ENCODE peak calls at places on chromosomes 6 and 20, in ten cellular contexts. E is GM23248; N is stimulated activated CD8-positive, alpha-beta memory T cell treated with anti-CD3 and anti-CD28 coated beads, Interleukin-15, amount 100 ng/mL, for 4 hours; H is ELF-1; J is choroid plexus epithelial cell; S is uterus; G is activated CD4-positive, alpha-beta T cell treated with anti-CD3 and anti-CD28 coated beads, Interleukin-2, amount 10 ng/mL, durations not matched to agents 7 days and 5 days; X is endodermal cell; D is NAMALWA; K is bronchial epithelial cell. Z is an unnamed sample.

GRCh38 chr6:167140589-167141474 is 16.9 kb downstream of the GPR31 start:
- DNase-seq in E (no peak), N (no peak), H (no peak), J (peak), S (no peak), G (no peak), X (no peak), D (peak), K (peak), Z (no peak)

GRCh38 chr20:34364013-34364382 is 925 bp downstream of the ITCH start:
- DNase-seq in E (peak), N (no peak), H (no peak), J (peak), S (no peak), G (no peak), X (no peak), D (no peak), K (peak), Z (no peak)

GRCh38 chr6:25138024-25138696 is 141.0 kb upstream of the CARMIL1 start:
- DNase-seq in E (peak), N (peak), H (no peak), J (peak), S (peak), G (peak), X (no peak), D (peak), K (peak), Z (peak)

GRCh38 chr6:136628996-136629395 is 78.8 kb upstream of the MAP7 start:
- DNase-seq in E (no peak), N (no peak), H (no peak), J (peak), S (no peak), G (no peak), X (no peak), D (no peak), K (peak), Z (no peak)

GRCh38 chr6:7328159-7328713 is 15.2 kb upstream of the SSR1 start:
- DNase-seq in E (no peak), N (no peak), H (no peak), J (no peak), S (no peak), G (no peak), X (no peak), D (no peak), K (peak), Z (no peak)

GRCh38 chr20:36102306-36102705 is 52.2 kb upstream of the EPB41L1 start:
- DNase-seq in E (no peak), N (no peak), H (no peak), J (no peak), S (no peak), G (no peak), X (no peak), D (no peak), K (no peak), Z (no peak)

GRCh38 chr20:14445310-14445709 is 107.9 kb upstream of the FLRT3 start:
- DNase-seq in E (peak), N (no peak), H (no peak), J (no peak), S (no peak), G (no peak), X (no peak), D (no peak), K (peak), Z (no peak)

GRCh38 chr20:51410586-51411325 is 131.8 kb downstream of the NFATC2 start:
- DNase-seq in E (no peak), N (no peak), H (no peak), J (no peak), S (no peak), G (no peak), X (no peak), D (no peak), K (no peak), Z (no peak)

GRCh38 chr6:46078294-46078693 is 51.5 kb upstream of the ENPP4 start:
- DNase-seq in E (no peak), N (peak), H (no peak), J (no peak), S (no peak), G (no peak), X (no peak), D (no peak), K (no peak), Z (no peak)

GRCh38 chr6:133972388-133972787 is 19.4 kb downstream of the TBPL1 start:
- DNase-seq in E (no peak), N (no peak), H (no peak), J (no peak), S (no peak), G (no peak), X (no peak), D (no peak), K (no peak), Z (no peak)

GRCh38 chr6:3961581-3962225 is 112.5 kb downstream of the FAM50B start:
- DNase-seq in E (peak), N (no peak), H (no peak), J (peak), S (no peak), G (no peak), X (no peak), D (no peak), K (no peak), Z (no peak)

GRCh38 chr6:2725364-2725988 is 25.2 kb downstream of the MYLK4 start:
- DNase-seq in E (no peak), N (no peak), H (no peak), J (no peak), S (no peak), G (no peak), X (no peak), D (no peak), K (no peak), Z (no peak)

GRCh38 chr6:125722886-125723285 is 26.5 kb upstream of the HEY2 start:
- DNase-seq in E (no peak), N (no peak), H (no peak), J (peak), S (no peak), G (no peak), X (no peak), D (no peak), K (no peak), Z (no peak)

GRCh38 chr20:59624401-59624800 is 20.1 kb downstream of the PHACTR3 start:
- DNase-seq in E (no peak), N (no peak), H (no peak), J (no peak), S (no peak), G (no peak), X (no peak), D (no peak), K (no peak), Z (no peak)

GRCh38 chr6:116133453-116133852 is 7.5 kb upstream of the COL10A1 start:
- DNase-seq in E (no peak), N (no peak), H (no peak), J (no peak), S (no peak), G (no peak), X (no peak), D (no peak), K (no peak), Z (no peak)

GRCh38 chr20:18857640-18858039 is 44.1 kb downstream of the SCP2D1 start:
- DNase-seq in E (peak), N (no peak), H (no peak), J (no peak), S (no peak), G (no peak), X (no peak), D (no peak), K (peak), Z (no peak)

Z was measured in GM19239.